ENCODE peak calls at places on chromosomes 11 and 22, in nine cellular contexts. O, L, B, D, S, N, Q, H and A are unnamed samples.

GRCh38 chr22:22884010-22884887 is 3.4 kb upstream of the IGLL5 start:
- DNase-seq in O (peak; percentile 69), L (peak; percentile 86), B (peak; percentile 65), D (peak; percentile 89), S (peak; percentile 56), N (no peak), Q (peak; percentile 5), H (no peak), A (peak; percentile 57)

GRCh38 chr11:110148775-110149744 is 55.9 kb downstream of the ZC3H12C start:
- DNase-seq in O (no peak), L (no peak), B (no peak), D (no peak), S (peak; percentile 47), N (no peak), Q (peak; percentile 7), H (no peak), A (no peak)

GRCh38 chr22:44406581-44407403 is 91.2 kb downstream of the RTL6 start:
- DNase-seq in O (no peak), L (no peak), B (peak; percentile 11), D (no peak), S (no peak), N (no peak), Q (no peak), H (no peak), A (no peak)

GRCh38 chr11:104199041-104199440 is 35.1 kb upstream of the PDGFD start:
- DNase-seq in O (no peak), L (no peak), B (no peak), D (no peak), S (no peak), N (no peak), Q (no peak), H (no peak), A (no peak)

GRCh38 chr11:100734743-100735527 is 47.8 kb downstream of the ARHGAP42 start:
- DNase-seq in O (no peak), L (no peak), B (no peak), D (no peak), S (no peak), N (no peak), Q (no peak), H (no peak), A (no peak)

GRCh38 chr22:49930596-49931412 is 12.4 kb downstream of the CRELD2 start:
- DNase-seq in O (no peak), L (peak; percentile 69), B (peak; percentile 75), D (peak; percentile 93), S (peak; percentile 66), N (no peak), Q (no peak), H (no peak), A (no peak)

GRCh38 chr11:93059074-93059957 is 89.9 kb downstream of the MTNR1B start:
- DNase-seq in O (no peak), L (peak; percentile 31), B (no peak), D (no peak), S (peak; percentile 35), N (no peak), Q (peak; percentile 29), H (peak; percentile 65), A (no peak)

GRCh38 chr11:110093407-110094297 is 460 bp downstream of the ZC3H12C start:
- DNase-seq in O (peak; percentile 61), L (peak; percentile 67), B (peak; percentile 70), D (peak; percentile 77), S (peak; percentile 31), N (peak; percentile 61), Q (no peak), H (no peak), A (peak; percentile 44)

GRCh38 chr11:12139144-12139881 is 28.9 kb downstream of the MICAL2 start:
- DNase-seq in O (no peak), L (no peak), B (peak; percentile 21), D (no peak), S (peak; percentile 35), N (no peak), Q (no peak), H (peak; percentile 70), A (no peak)

GRCh38 chr11:65224939-65225283 is 36.9 kb upstream of the POLA2 start:
- DNase-seq in O (no peak), L (peak; percentile 43), B (peak; percentile 86), D (peak; percentile 61), S (peak; percentile 61), N (no peak), Q (peak; percentile 12), H (peak; percentile 38), A (no peak)

GRCh38 chr11:33542921-33543320 is 157.7 kb downstream of the C11orf91 start:
- DNase-seq in O (peak; percentile 57), L (peak; percentile 60), B (peak; percentile 61), D (peak; percentile 69), S (peak; percentile 37), N (no peak), Q (no peak), H (no peak), A (peak; percentile 34)

GRCh38 chr11:75288846-75289760 is 48.5 kb downstream of the TPBGL start:
- DNase-seq in O (no peak), L (no peak), B (no peak), D (no peak), S (no peak), N (no peak), Q (no peak), H (no peak), A (no peak)

GRCh38 chr22:48498526-48499331 is 1328.9 kb downstream of the BRD1 start:
- DNase-seq in O (no peak), L (no peak), B (no peak), D (no peak), S (no peak), N (no peak), Q (no peak), H (no peak), A (no peak)

GRCh38 chr11:134751825-134752224 is 339.8 kb upstream of the B3GAT1 start:
- DNase-seq in O (no peak), L (no peak), B (peak; percentile 60), D (no peak), S (no peak), N (no peak), Q (no peak), H (no peak), A (no peak)

DNA sequence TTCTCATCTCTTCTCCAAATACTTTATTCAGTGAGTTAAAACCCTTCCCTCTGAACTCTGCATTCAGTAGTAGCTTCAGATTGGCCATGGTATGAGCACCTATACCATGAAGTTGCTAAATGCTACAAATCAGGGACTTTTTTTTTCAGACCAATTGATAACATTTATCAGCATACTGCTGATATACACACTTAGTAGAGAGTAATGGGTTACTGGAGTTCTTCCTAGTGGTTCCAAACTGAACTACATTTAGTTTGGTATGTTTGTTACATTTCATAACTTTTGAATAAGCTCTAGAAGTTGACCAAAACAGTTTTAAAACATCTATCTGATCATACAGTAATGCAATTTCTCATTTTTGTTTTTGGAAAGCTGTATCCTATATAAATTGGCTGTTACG is 104.7 kb downstream of the DCDC1 start:
- DNase-seq in O (no peak), L (no peak), B (no peak), D (no peak), S (no peak), N (no peak), Q (no peak), H (no peak), A (no peak)
- TF ChIP-seq CTCF in O (peak; percentile 6), L (peak; percentile 36), B (peak; percentile 21), D (no peak), S (no peak), N (no peak), Q (no peak), H (no peak), A (peak; percentile 29)

GRCh38 chr22:29983296-29983917 is 96.9 kb upstream of the HORMAD2 start:
- DNase-seq in O (no peak), L (no peak), B (no peak), D (no peak), S (no peak), N (no peak), Q (no peak), H (no peak), A (no peak)
- TF ChIP-seq CTCF in O (no peak), L (no peak), B (no peak), D (no peak), S (no peak), N (no peak), Q (no peak), H (no peak), A (no peak)

GRCh38 chr11:1401001-1401445 is 11.3 kb downstream of the BRSK2 start:
- DNase-seq in O (no peak), L (no peak), B (no peak), D (no peak), S (no peak), N (no peak), Q (no peak), H (no peak), A (no peak)

GRCh38 chr11:1402776-1403620 is 13.3 kb downstream of the BRSK2 start:
- DNase-seq in O (no peak), L (no peak), B (no peak), D (no peak), S (no peak), N (no peak), Q (no peak), H (no peak), A (no peak)

GRCh38 chr11:1402355-1402754 is 12.6 kb downstream of the BRSK2 start:
- DNase-seq in O (no peak), L (no peak), B (no peak), D (no peak), S (no peak), N (no peak), Q (no peak), H (no peak), A (no peak)

GRCh38 chr11:1400168-1401000 is 10.7 kb downstream of the BRSK2 start:
- DNase-seq in O (peak; percentile 1), L (no peak), B (no peak), D (no peak), S (no peak), N (no peak), Q (no peak), H (no peak), A (no peak)

GRCh38 chr11:1401656-1402221 is 12.0 kb downstream of the BRSK2 start:
- DNase-seq in O (peak; percentile 97), L (peak; percentile 93), B (no peak), D (peak; percentile 66), S (peak; percentile 20), N (no peak), Q (no peak), H (peak; percentile 20), A (peak; percentile 79)
- TF ChIP-seq CTCF in O (no peak), L (no peak), B (no peak), D (no peak), S (no peak), N (no peak), Q (no peak), H (no peak), A (no peak)

GRCh38 chr11:72848846-72849466 is 34.7 kb downstream of the ATG16L2 start:
- DNase-seq in O (no peak), L (peak; percentile 59), B (no peak), D (no peak), S (peak; percentile 18), N (no peak), Q (no peak), H (no peak), A (no peak)
- TF ChIP-seq CTCF in O (peak; percentile 68), L (peak; percentile 73), B (peak; percentile 90), D (peak; percentile 67), S (peak; percentile 75), N (peak; percentile 62), Q (peak; percentile 65), H (peak; percentile 79), A (peak; percentile 63)